ENCODE peak calls at places on chromosomes 16 and 17, in four cellular contexts. One of them, this sample, is unnamed.

GRCh38 chr17:56879280-56879679 is 34.6 kb downstream of the TRIM25 start:
- DNase-seq in upper lobe of left lung: no peak
- DNase-seq in lower leg skin: no peak
- DNase-seq in sigmoid colon: no peak
- DNase-seq in this sample: no peak

GRCh38 chr17:2054740-2055493 is at the start of gene HIC1:
- DNase-seq in upper lobe of left lung: peak
- DNase-seq in lower leg skin: no peak
- DNase-seq in sigmoid colon: peak
- DNase-seq in this sample: no peak

GRCh38 chr17:27965224-27965623 is 72.1 kb upstream of the LYRM9 start:
- DNase-seq in upper lobe of left lung: no peak
- DNase-seq in lower leg skin: no peak
- DNase-seq in sigmoid colon: no peak
- DNase-seq in this sample: no peak

GRCh38 chr16:10210979-10211378 is 28.8 kb upstream of the GRIN2A start:
- DNase-seq in upper lobe of left lung: no peak
- DNase-seq in lower leg skin: no peak
- DNase-seq in sigmoid colon: no peak
- DNase-seq in this sample: no peak

GRCh38 chr16:77637939-77638338 is 84.4 kb upstream of the NUDT7 start:
- DNase-seq in upper lobe of left lung: no peak
- DNase-seq in lower leg skin: no peak
- DNase-seq in sigmoid colon: no peak
- DNase-seq in this sample: no peak

GRCh38 chr17:47401100-47401499 is 77.3 kb downstream of the EFCAB13 start:
- DNase-seq in upper lobe of left lung: no peak
- DNase-seq in lower leg skin: no peak
- DNase-seq in sigmoid colon: no peak
- DNase-seq in this sample: no peak

GRCh38 chr17:36950027-36950426 is 1.3 kb downstream of the AATF start:
- DNase-seq in upper lobe of left lung: no peak
- DNase-seq in lower leg skin: no peak
- DNase-seq in sigmoid colon: no peak
- DNase-seq in this sample: no peak

GRCh38 chr17:77800832-77801231 is 157.7 kb upstream of the TNRC6C start:
- DNase-seq in upper lobe of left lung: no peak
- DNase-seq in lower leg skin: no peak
- DNase-seq in sigmoid colon: peak
- DNase-seq in this sample: no peak

GRCh38 chr17:45895304-45895968 is 1.1 kb downstream of the MAPT start:
- DNase-seq in upper lobe of left lung: peak
- DNase-seq in lower leg skin: no peak
- DNase-seq in sigmoid colon: no peak
- DNase-seq in this sample: no peak

GRCh38 chr17:7041607-7042506 is 2.0 kb downstream of the SLC16A11 start:
- DNase-seq in upper lobe of left lung: peak
- DNase-seq in lower leg skin: no peak
- DNase-seq in sigmoid colon: no peak
- DNase-seq in this sample: no peak

GRCh38 chr17:4796550-4796915 is 569 bp downstream of the PSMB6 start:
- DNase-seq in upper lobe of left lung: no peak
- DNase-seq in lower leg skin: no peak
- DNase-seq in sigmoid colon: no peak
- DNase-seq in this sample: no peak

GRCh38 chr17:10421946-10422542 is at the start of gene MYH8:
- DNase-seq in upper lobe of left lung: no peak
- DNase-seq in lower leg skin: no peak
- DNase-seq in sigmoid colon: no peak
- DNase-seq in this sample: no peak

GRCh38 chr17:18910881-18911280 is 41.1 kb upstream of the SLC5A10 start:
- DNase-seq in upper lobe of left lung: no peak
- DNase-seq in lower leg skin: no peak
- DNase-seq in sigmoid colon: no peak
- DNase-seq in this sample: no peak

GRCh38 chr16:10770907-10771306 is 27.3 kb downstream of the NUBP1 start:
- DNase-seq in upper lobe of left lung: no peak
- DNase-seq in lower leg skin: no peak
- DNase-seq in sigmoid colon: no peak
- DNase-seq in this sample: no peak

GRCh38 chr17:43645765-43646481 is 15.8 kb downstream of the MEOX1 start:
- DNase-seq in upper lobe of left lung: peak
- DNase-seq in lower leg skin: peak
- DNase-seq in sigmoid colon: peak
- DNase-seq in this sample: no peak

GRCh38 chr16:89326721-89327120 is 109.2 kb downstream of the ZNF778 start:
- DNase-seq in upper lobe of left lung: peak
- DNase-seq in lower leg skin: no peak
- DNase-seq in sigmoid colon: no peak
- DNase-seq in this sample: no peak

GRCh38 chr17:53570731-53571130 is 252.0 kb upstream of the KIF2B start:
- DNase-seq in upper lobe of left lung: no peak
- DNase-seq in lower leg skin: no peak
- DNase-seq in sigmoid colon: no peak
- DNase-seq in this sample: no peak

GRCh38 chr17:78580277-78580804 is 3.1 kb upstream of the DNAH17 start:
- DNase-seq in upper lobe of left lung: no peak
- DNase-seq in lower leg skin: no peak
- DNase-seq in sigmoid colon: no peak
- DNase-seq in this sample: no peak

GRCh38 chr16:15976929-15977637 is 27.7 kb downstream of the ABCC1 start:
- DNase-seq in upper lobe of left lung: no peak
- DNase-seq in lower leg skin: peak
- DNase-seq in sigmoid colon: no peak
- DNase-seq in this sample: no peak

GRCh38 chr17:75012320-75013076 is at the start of gene MRPL58:
- DNase-seq in upper lobe of left lung: peak
- DNase-seq in lower leg skin: peak
- DNase-seq in sigmoid colon: peak
- DNase-seq in this sample: no peak

GRCh38 chr17:74466111-74466784 is at the start of gene CD300A:
- DNase-seq in upper lobe of left lung: peak
- DNase-seq in lower leg skin: peak
- DNase-seq in sigmoid colon: no peak
- DNase-seq in this sample: no peak

GRCh38 chr16:82061861-82062525 is 26.9 kb downstream of the HSD17B2 start:
- DNase-seq in upper lobe of left lung: no peak
- DNase-seq in lower leg skin: no peak
- DNase-seq in sigmoid colon: no peak
- DNase-seq in this sample: no peak

GRCh38 chr17:47266782-47267181 is 13.2 kb downstream of the ITGB3 start:
- DNase-seq in upper lobe of left lung: no peak
- DNase-seq in lower leg skin: no peak
- DNase-seq in sigmoid colon: no peak
- DNase-seq in this sample: no peak

GRCh38 chr16:8568231-8568617 is 22.1 kb downstream of the TMEM114 start:
- DNase-seq in upper lobe of left lung: no peak
- DNase-seq in lower leg skin: no peak
- DNase-seq in sigmoid colon: no peak
- DNase-seq in this sample: no peak

GRCh38 chr17:57366558-57367351 is 110.4 kb downstream of the MSI2 start:
- DNase-seq in upper lobe of left lung: no peak
- DNase-seq in lower leg skin: no peak
- DNase-seq in sigmoid colon: no peak
- DNase-seq in this sample: no peak

GRCh38 chr17:42275527-42276358 is 448 bp downstream of the STAT5B start:
- DNase-seq in upper lobe of left lung: peak
- DNase-seq in lower leg skin: no peak
- DNase-seq in sigmoid colon: peak
- DNase-seq in this sample: no peak

GRCh38 chr17:13599168-13599577 is 2.6 kb downstream of the HS3ST3A1 start:
- DNase-seq in upper lobe of left lung: no peak
- DNase-seq in lower leg skin: no peak
- DNase-seq in sigmoid colon: no peak
- DNase-seq in this sample: no peak

GRCh38 chr17:13599808-13600398 is 1.8 kb downstream of the HS3ST3A1 start:
- DNase-seq in upper lobe of left lung: no peak
- DNase-seq in lower leg skin: no peak
- DNase-seq in sigmoid colon: no peak
- DNase-seq in this sample: no peak

GRCh38 chr17:13600475-13601316 is 1.0 kb downstream of the HS3ST3A1 start:
- DNase-seq in upper lobe of left lung: peak
- DNase-seq in lower leg skin: no peak
- DNase-seq in sigmoid colon: no peak
- DNase-seq in this sample: no peak

GRCh38 chr17:13601776-13602551 is at the start of gene HS3ST3A1:
- DNase-seq in upper lobe of left lung: peak
- DNase-seq in lower leg skin: no peak
- DNase-seq in sigmoid colon: peak
- DNase-seq in this sample: no peak

GRCh38 chr17:13601317-13601775 is 383 bp downstream of the HS3ST3A1 start:
- DNase-seq in upper lobe of left lung: peak
- DNase-seq in lower leg skin: no peak
- DNase-seq in sigmoid colon: peak
- DNase-seq in this sample: no peak
- H3K4me3 ChIP-seq in upper lobe of left lung: peak
- H3K4me3 ChIP-seq in lower leg skin: peak
- H3K4me3 ChIP-seq in sigmoid colon: peak
- H3K4me3 ChIP-seq in this sample: peak

GRCh38 chr17:67139289-67139688 is 94.9 kb downstream of the CACNG1 start:
- DNase-seq in upper lobe of left lung: no peak
- DNase-seq in lower leg skin: no peak
- DNase-seq in sigmoid colon: no peak
- DNase-seq in this sample: no peak

GRCh38 chr17:67137860-67138259 is 93.5 kb downstream of the CACNG1 start:
- DNase-seq in upper lobe of left lung: no peak
- DNase-seq in lower leg skin: no peak
- DNase-seq in sigmoid colon: no peak
- DNase-seq in this sample: no peak

GRCh38 chr17:67138392-67138791 is 94.0 kb downstream of the CACNG1 start:
- DNase-seq in upper lobe of left lung: no peak
- DNase-seq in lower leg skin: no peak
- DNase-seq in sigmoid colon: no peak
- DNase-seq in this sample: no peak

GRCh38 chr17:67137026-67137370 is 92.6 kb downstream of the CACNG1 start:
- DNase-seq in upper lobe of left lung: no peak
- DNase-seq in lower leg skin: no peak
- DNase-seq in sigmoid colon: no peak
- DNase-seq in this sample: no peak

DNA sequence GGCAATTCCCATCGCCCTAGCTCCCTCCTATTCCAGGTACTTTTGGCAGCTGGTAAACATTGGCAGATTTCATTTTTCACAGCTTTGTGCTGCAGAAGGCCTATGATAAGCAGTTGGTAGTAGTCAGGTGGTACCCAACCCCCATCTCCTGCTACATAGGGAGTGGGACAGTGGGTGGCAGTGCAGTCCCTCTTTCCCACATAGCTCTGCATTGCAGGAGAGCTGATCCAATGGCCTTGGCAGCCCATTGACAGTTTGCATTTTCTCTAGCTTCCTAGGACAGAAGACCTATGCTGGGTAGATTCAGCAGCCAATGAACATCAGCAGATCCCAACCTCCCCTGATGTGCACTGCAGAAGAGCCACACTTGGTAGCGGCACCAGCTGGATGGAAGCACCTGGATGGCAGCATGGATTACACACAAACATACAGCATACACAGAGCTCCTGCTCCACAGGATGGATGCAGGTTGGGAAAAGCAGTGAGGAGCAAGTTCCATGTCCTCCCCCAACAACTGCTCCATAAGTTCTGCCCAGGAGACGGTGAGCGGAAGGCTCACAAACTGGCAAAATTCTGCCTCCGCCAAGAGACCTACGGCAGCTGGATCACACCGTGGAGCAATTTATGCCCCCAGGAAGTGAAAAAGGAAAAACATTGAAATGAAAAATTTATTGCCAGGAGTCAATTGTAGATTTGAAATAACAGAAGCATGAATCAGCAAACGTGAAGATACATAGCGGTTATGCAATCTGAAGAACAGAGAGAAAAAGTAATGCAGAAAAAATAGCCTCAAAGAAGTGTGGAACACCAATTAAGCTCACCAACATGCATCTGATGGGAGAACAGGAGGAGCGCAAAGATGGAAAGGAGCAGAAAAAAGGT is 95.7 kb downstream of the CACNG1 start:
- DNase-seq in upper lobe of left lung: no peak
- DNase-seq in lower leg skin: no peak
- DNase-seq in sigmoid colon: no peak
- DNase-seq in this sample: no peak
- TF ChIP-seq CTCF in upper lobe of left lung: no peak
- TF ChIP-seq CTCF in lower leg skin: no peak
- TF ChIP-seq CTCF in sigmoid colon: no peak
- TF ChIP-seq CTCF in this sample: no peak

GRCh38 chr16:57886427-57886826 is 84.1 kb upstream of the KIFC3 start:
- DNase-seq in upper lobe of left lung: no peak
- DNase-seq in lower leg skin: no peak
- DNase-seq in sigmoid colon: no peak
- DNase-seq in this sample: no peak

GRCh38 chr16:57889111-57889510 is 81.8 kb downstream of the CNGB1 start:
- DNase-seq in upper lobe of left lung: no peak
- DNase-seq in lower leg skin: no peak
- DNase-seq in sigmoid colon: no peak
- DNase-seq in this sample: no peak

GRCh38 chr16:57889522-57889921 is 81.4 kb downstream of the CNGB1 start:
- DNase-seq in upper lobe of left lung: no peak
- DNase-seq in lower leg skin: no peak
- DNase-seq in sigmoid colon: no peak
- DNase-seq in this sample: no peak

GRCh38 chr16:57888128-57888527 is 82.8 kb downstream of the CNGB1 start:
- DNase-seq in upper lobe of left lung: no peak
- DNase-seq in lower leg skin: no peak
- DNase-seq in sigmoid colon: no peak
- DNase-seq in this sample: no peak

DNA sequence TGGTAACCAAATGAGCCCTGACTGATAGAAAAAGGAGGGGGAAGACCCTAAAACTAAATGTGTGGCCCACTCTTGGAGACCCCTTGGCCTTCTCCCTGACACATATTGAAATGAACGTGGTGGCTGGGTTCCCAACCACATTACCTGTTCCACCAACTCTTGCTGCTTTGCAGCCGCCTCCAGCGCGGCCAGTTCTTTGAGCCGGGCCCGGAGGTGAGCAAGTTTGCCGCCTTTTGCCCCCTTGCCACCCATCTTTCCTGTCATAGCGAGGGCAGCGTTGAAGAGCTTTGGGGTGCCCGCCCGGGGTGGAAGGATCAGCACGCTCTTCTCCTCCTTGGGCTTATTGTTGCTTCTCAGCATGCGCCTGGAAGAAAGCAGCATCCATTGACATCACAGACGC is 83.2 kb downstream of the CNGB1 start:
- DNase-seq in upper lobe of left lung: peak
- DNase-seq in lower leg skin: no peak
- DNase-seq in sigmoid colon: no peak
- DNase-seq in this sample: no peak
- TF ChIP-seq POLR2A in upper lobe of left lung: no peak
- TF ChIP-seq POLR2A in lower leg skin: no peak
- TF ChIP-seq POLR2A in sigmoid colon: no peak
- TF ChIP-seq POLR2A in this sample: no peak

DNA sequence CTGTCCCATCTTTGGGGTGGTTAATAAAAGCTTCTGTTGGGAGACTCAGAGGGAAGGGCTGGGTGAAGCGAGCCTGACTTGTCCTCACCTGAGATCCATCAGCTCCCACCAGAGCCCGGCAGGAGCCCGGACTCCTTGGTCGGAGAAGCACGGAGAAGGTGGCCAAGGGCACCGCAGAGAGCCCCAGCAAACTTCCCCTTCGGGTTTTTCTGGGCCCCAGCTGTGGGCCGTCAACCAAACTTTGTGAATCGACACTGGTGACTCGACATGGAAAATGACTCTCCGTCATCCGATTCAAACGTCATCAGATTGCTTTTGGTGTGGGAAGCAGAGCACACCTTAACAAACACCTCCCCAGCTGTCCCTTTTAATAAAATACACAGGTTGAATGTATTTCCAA is 21.4 kb downstream of the ENPP7 start:
- DNase-seq in upper lobe of left lung: no peak
- DNase-seq in lower leg skin: no peak
- DNase-seq in sigmoid colon: no peak
- DNase-seq in this sample: no peak
- H3K4me3 ChIP-seq in upper lobe of left lung: no peak
- H3K4me3 ChIP-seq in lower leg skin: no peak
- H3K4me3 ChIP-seq in sigmoid colon: no peak
- H3K4me3 ChIP-seq in this sample: no peak